ENCODE peak calls at places on chromosomes 3 and 15, in eight cellular contexts. P is CD8-positive, alpha-beta memory T cell; K is neuronal stem cell; X is cardiac muscle cell; U is upper lobe of right lung; G is tibial nerve; Y is Karpas-422; E is keratinocyte. J is an unnamed sample.

GRCh38 chr15:50137330-50137761 is 18.3 kb upstream of the ATP8B4 start:
- DNase-seq in K (no peak), U (no peak), E (peak; percentile 97), Y (no peak), P (no peak), G (no peak), X (no peak), J (no peak)

GRCh38 chr3:106566277-106566676 is 697.5 kb upstream of the CBLB start:
- DNase-seq in U (no peak), G (no peak), E (no peak), K (no peak), X (no peak), Y (no peak), P (no peak), J (no peak)

GRCh38 chr15:57133127-57133968 is 214.9 kb downstream of the TCF12 start:
- DNase-seq in U (no peak), G (no peak), K (peak; percentile 79), X (no peak), E (no peak), Y (no peak), P (no peak), J (peak; percentile 50)

GRCh38 chr15:70169147-70169546 is 71.4 kb upstream of the TLE3 start:
- DNase-seq in P (no peak), K (no peak), E (no peak), G (no peak), X (no peak), U (peak; percentile 10), Y (no peak), J (no peak)

GRCh38 chr3:113258311-113258710 is 47.0 kb downstream of the BOC start:
- DNase-seq in P (no peak), K (no peak), X (no peak), Y (no peak), G (peak; percentile 41), U (no peak), E (no peak), J (no peak)

GRCh38 chr15:36887214-36888017 is 212.9 kb downstream of the MEIS2 start:
- DNase-seq in X (peak; percentile 75), K (peak; percentile 47), G (no peak), P (no peak), E (no peak), U (no peak), Y (no peak), J (peak; percentile 40)

GRCh38 chr3:177195941-177196472 is 1.3 kb downstream of the TBL1XR1 start:
- DNase-seq in U (no peak), G (peak; percentile 17), E (no peak), X (peak; percentile 11), P (no peak), K (peak; percentile 20), Y (peak; percentile 90), J (no peak)

GRCh38 chr3:31027191-31027761 is 132.8 kb upstream of the GADL1 start:
- DNase-seq in P (no peak), G (no peak), U (no peak), X (no peak), E (no peak), K (no peak), Y (no peak), J (no peak)

DNA sequence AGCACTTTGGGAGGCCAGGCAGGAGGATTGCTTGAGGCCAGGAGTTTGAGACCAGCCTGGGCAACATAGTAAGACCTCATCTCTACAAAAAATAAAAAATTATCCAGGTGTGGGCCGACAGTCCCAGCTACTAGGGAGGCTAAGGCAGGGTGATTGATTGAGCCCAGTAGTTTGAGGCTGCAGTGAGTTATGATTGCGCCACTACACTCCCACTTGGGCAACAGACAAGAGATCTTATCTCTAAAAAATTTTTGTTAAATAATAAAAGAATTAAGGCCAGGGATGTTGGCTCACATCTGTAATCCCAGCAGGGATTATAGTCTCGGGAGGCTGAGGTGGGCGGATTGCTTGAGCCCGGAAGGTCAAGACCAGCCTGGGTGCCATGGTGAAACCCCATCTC is 25.8 kb upstream of the NFKBIZ start:
- DNase-seq in U (no peak), K (no peak), G (no peak), P (no peak), Y (no peak), E (no peak), X (no peak), J (no peak)
- H3K9me3 ChIP-seq in U (no peaks in the 10 kb centered on the region), K (no peaks in the 10 kb centered on the region), G (no peaks in the 10 kb centered on the region), P (no peaks in the 10 kb centered on the region), Y (no peaks in the 10 kb centered on the region), E (no peaks in the 10 kb centered on the region), X (no peaks in the 10 kb centered on the region), J (no peaks in the 10 kb centered on the region)

DNA sequence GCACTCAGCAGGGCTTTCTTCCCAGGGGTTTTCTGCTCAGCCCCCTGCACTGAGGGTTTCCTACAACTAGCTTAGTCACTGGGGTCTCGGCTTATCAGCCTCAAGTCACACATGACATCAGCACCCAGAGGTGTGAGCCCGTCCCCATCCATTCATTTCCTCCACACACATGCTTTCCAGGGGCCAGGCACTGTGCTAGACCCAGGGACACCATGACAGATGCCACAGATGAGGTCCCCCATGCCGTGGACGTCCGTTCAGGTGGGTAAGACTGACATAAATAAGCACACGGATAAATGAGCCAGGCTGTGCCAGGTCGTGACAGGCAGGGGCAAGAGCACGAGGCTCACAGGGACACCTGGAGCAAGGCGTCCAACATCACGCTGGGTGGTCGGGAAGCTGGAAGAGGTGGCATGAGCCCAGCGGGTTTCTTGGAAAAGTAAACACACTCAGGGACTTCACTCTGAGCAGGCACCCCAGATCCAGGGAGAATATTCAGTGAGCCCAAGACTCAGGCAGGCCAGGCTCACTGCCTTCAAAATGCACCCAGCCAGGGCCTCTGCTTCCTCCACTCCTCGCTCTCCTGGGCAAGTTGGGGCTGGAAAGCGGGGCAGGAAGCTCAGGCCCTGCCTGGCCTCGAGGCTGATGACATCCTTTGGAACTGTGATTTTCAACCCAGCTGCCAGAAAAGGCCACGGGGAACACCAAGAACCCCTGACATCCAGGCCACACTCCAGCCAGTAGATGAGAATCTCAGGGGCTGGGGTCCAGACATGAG is 139.3 kb downstream of the CHSY1 start:
- DNase-seq in E (peak; percentile 30), Y (no peak), X (no peak), P (no peak), G (no peak), K (no peak), U (no peak), J (no peak)
- H3K27ac ChIP-seq in E (peak overlapping the region; percentile 50), Y (no peak overlapping the region), X (no peak overlapping the region), P (no peak overlapping the region), G (no peak overlapping the region), K (no peak overlapping the region), U (no peak overlapping the region), J (no peak overlapping the region)

GRCh38 chr3:58418227-58418626 is 15.4 kb downstream of the PDHB start:
- DNase-seq in Y (no peak), E (no peak), U (no peak), K (no peak), P (no peak), G (no peak), X (no peak), J (no peak)

GRCh38 chr3:58422756-58423324 is 10.8 kb downstream of the PDHB start:
- DNase-seq in E (no peak), U (no peak), X (peak; percentile 87), G (no peak), Y (no peak), K (no peak), P (no peak), J (no peak)

GRCh38 chr3:58421004-58421403 is 12.6 kb downstream of the PDHB start:
- DNase-seq in K (no peak), X (no peak), G (no peak), E (no peak), U (no peak), P (no peak), Y (no peak), J (no peak)

GRCh38 chr3:58417075-58417474 is 16.6 kb downstream of the PDHB start:
- DNase-seq in P (no peak), G (no peak), Y (no peak), X (no peak), K (no peak), E (no peak), U (no peak), J (no peak)

DNA sequence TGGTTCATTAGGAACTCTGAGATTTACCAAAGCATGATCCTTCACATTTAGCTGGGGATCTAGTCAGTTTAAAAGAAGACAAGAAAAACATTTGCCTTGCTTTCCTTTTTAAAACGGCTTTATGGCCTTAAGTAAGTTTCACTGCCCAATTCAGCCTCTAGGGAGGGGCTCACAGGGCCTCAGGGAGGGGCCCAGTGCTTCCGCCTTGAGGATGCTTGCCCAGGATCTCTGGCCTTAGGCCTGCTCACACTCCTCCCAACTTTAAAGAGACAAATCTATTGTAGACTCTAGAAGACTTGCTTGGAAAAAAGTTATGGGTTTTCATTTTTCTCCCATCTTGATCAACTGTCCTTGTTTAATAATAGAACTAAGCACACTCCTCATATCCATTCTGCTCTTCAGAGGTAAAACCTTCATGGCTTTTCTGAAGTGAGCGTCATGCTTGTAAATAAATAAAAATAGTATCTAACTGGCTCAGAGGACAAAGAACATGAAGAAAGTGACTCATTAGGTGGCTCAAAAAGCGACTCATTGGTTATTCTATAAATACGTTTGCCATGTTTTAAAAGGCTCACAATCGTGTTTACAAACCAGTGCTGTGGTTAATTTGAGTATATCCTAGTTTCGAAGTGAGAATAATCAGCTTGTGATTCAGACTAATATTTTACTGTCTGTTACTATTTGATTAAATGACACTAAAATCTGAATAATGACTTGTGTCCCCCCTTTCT is 13.7 kb downstream of the PDHB start:
- DNase-seq in Y (no peak), G (peak; percentile 17), P (no peak), X (no peak), U (no peak), K (no peak), E (no peak), J (peak; percentile 79)
- H3K36me3 ChIP-seq in Y (peaks cover 76% of the 10 kb centered on the region), G (peaks cover 17% of the 10 kb centered on the region), P (no peaks in the 10 kb centered on the region), X (peaks cover 9% of the 10 kb centered on the region), U (peaks cover 48% of the 10 kb centered on the region), K (peaks cover 8% of the 10 kb centered on the region), E (peaks cover 14% of the 10 kb centered on the region), J (peaks cover 8% of the 10 kb centered on the region)

GRCh38 chr3:126199256-126199655 is 18.9 kb upstream of the ALDH1L1 start:
- DNase-seq in K (no peak), X (no peak), U (no peak), G (no peak), Y (no peak), E (no peak), P (no peak), J (no peak)

GRCh38 chr3:126201168-126201567 is 20.8 kb upstream of the ALDH1L1 start:
- DNase-seq in P (no peak), X (no peak), U (no peak), E (no peak), G (no peak), Y (no peak), K (no peak), J (no peak)

GRCh38 chr3:126200534-126200933 is 20.1 kb upstream of the ALDH1L1 start:
- DNase-seq in P (no peak), U (no peak), K (no peak), G (no peak), X (no peak), Y (no peak), E (no peak), J (no peak)

GRCh38 chr3:126197343-126197742 is 17.0 kb upstream of the ALDH1L1 start:
- DNase-seq in Y (no peak), P (no peak), U (no peak), E (no peak), G (no peak), X (no peak), K (no peak), J (no peak)

DNA sequence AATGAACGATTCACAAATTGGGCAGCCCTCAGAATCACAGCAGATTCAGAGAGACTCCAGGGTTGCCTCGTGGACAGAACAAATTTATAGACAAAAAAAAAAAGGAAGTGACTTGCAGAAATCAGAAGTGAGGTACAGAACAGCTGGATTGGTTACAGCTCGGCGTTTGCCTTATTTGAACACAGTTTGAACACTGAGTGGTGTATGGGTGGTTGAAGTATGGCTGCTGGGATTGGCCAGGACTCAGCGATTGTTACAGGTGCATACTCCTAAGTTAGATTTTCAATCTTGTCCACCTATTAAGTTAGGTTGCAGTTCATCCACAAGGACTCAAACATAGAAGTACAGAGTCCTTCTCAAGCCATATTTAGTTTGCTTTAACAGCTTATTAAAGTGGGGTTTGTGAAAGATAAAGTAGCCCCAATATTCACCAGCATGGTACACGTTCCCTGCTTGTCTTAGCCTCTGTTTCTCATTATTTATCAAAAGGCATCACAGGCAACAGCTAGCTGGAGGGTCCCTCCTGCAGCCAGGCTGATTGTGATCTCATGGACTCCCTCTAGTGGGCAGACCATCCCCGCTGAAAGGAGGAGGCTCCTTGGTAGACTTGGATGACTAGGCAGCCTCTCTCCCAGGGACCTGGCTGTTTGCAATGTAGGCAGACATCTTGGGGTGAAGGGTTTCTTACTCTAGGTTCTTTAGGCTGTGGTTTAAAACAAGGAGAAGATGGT is 17.6 kb upstream of the ALDH1L1 start:
- DNase-seq in X (peak; percentile 52), E (no peak), U (no peak), P (no peak), Y (peak; percentile 86), K (no peak), G (peak; percentile 84), J (peak; percentile 72)
- H3K9me3 ChIP-seq in X (no peaks in the 10 kb centered on the region), E (no peaks in the 10 kb centered on the region), U (no peaks in the 10 kb centered on the region), P (no peaks in the 10 kb centered on the region), Y (peaks cover 6% of the 10 kb centered on the region), K (peaks cover 3% of the 10 kb centered on the region), G (no peaks in the 10 kb centered on the region), J (no peaks in the 10 kb centered on the region)

J was measured in psoas muscle.